ENCODE peak calls at places on chromosomes 13 and 19, in seven cellular contexts. V is tibial nerve; K is A549; B is CD8-positive, alpha-beta T cell; X is cardiac muscle cell; C is pancreas; I is IMR-90. H is an unnamed sample. For H3K4me1, the result is how much of the 10 kb centered on the place peaks cover.

GRCh38 chr13:37510441-37510840 is 88.1 kb downstream of the POSTN start:
- DNase-seq in I (no peak), V (no peak), B (no peak), C (no peak), X (no peak), K (no peak), H (no peak)

GRCh38 chr19:40193587-40193849 is 2.3 kb downstream of the MAP3K10 start:
- DNase-seq in C (no peak), X (no peak), B (no peak), I (peak), K (no peak), V (no peak), H (no peak)

GRCh38 chr13:30618938-30619289 is 1.2 kb downstream of the USPL1 start:
- DNase-seq in I (no peak), C (no peak), V (no peak), K (no peak), B (no peak), X (no peak), H (no peak)

GRCh38 chr13:110981379-110981778 is 66.5 kb upstream of the ANKRD10 start:
- DNase-seq in X (no peak), K (no peak), I (no peak), B (no peak), C (no peak), V (no peak), H (no peak)

GRCh38 chr19:40542197-40542859 is 34.3 kb upstream of the SHKBP1 start:
- DNase-seq in K (no peak), I (peak), V (no peak), X (no peak), C (peak), B (no peak), H (peak)

GRCh38 chr19:55175117-55175867 is 4.8 kb downstream of the SYT5 start:
- DNase-seq in B (no peak), K (no peak), X (no peak), I (no peak), C (no peak), V (no peak), H (no peak)

GRCh38 chr19:45154064-45154827 is 6.5 kb downstream of the NKPD1 start:
- DNase-seq in K (peak), B (no peak), V (no peak), C (peak), X (no peak), I (peak), H (no peak)

GRCh38 chr19:48290923-48291700 is 21.2 kb downstream of the ZNF114 start:
- DNase-seq in K (peak), C (peak), I (peak), V (peak), B (peak), X (peak), H (peak)

GRCh38 chr19:35612559-35613321 is at the start of gene HAUS5:
- DNase-seq in K (peak), V (peak), B (peak), C (peak), I (peak), X (peak), H (peak)

GRCh38 chr13:45365558-45365885 is 24.5 kb upstream of the TPT1 start:
- DNase-seq in X (no peak), K (no peak), V (no peak), I (no peak), C (no peak), B (no peak), H (no peak)

GRCh38 chr13:40120781-40121180 is 465.3 kb downstream of the COG6 start:
- DNase-seq in B (no peak), C (no peak), X (no peak), K (no peak), I (no peak), V (no peak), H (no peak)

GRCh38 chr13:113084094-113084942 is 21.3 kb upstream of the F7 start:
- DNase-seq in X (no peak), V (no peak), I (no peak), C (no peak), B (no peak), K (no peak), H (no peak)

GRCh38 chr19:6611441-6611852 is 20.5 kb upstream of the CD70 start:
- DNase-seq in V (no peak), C (no peak), X (no peak), I (no peak), K (no peak), B (no peak), H (no peak)

GRCh38 chr13:18960637-18961227 is 220.9 kb downstream of the TUBA3C start:
- DNase-seq in V (no peak), K (no peak), I (no peak), C (no peak), X (no peak), B (no peak), H (no peak)

GRCh38 chr13:50691176-50691681 is 152.3 kb downstream of the DLEU7 start:
- DNase-seq in C (no peak), B (no peak), I (no peak), X (peak), V (no peak), K (no peak), H (no peak)

GRCh38 chr13:47327856-47328255 is 431.0 kb upstream of the HTR2A start:
- DNase-seq in I (no peak), X (no peak), B (no peak), C (no peak), K (no peak), V (no peak), H (no peak)

GRCh38 chr13:95494082-95494681 is 58.3 kb upstream of the CLDN10 start:
- DNase-seq in I (peak), X (peak), B (no peak), V (peak), C (no peak), K (peak), H (no peak)

GRCh38 chr13:97437729-97438128 is 3.8 kb downstream of the RAP2A start:
- DNase-seq in X (no peak), V (no peak), I (no peak), C (no peak), K (no peak), B (no peak), H (no peak)

GRCh38 chr19:870314-870713 is 10.8 kb downstream of the CFD start:
- DNase-seq in X (no peak), K (no peak), C (no peak), I (no peak), V (no peak), B (no peak), H (no peak)
- H3K27ac ChIP-seq in X (no peak), K (peak), C (no peak), I (peak), V (peak), B (no peak), H (peak)

DNA sequence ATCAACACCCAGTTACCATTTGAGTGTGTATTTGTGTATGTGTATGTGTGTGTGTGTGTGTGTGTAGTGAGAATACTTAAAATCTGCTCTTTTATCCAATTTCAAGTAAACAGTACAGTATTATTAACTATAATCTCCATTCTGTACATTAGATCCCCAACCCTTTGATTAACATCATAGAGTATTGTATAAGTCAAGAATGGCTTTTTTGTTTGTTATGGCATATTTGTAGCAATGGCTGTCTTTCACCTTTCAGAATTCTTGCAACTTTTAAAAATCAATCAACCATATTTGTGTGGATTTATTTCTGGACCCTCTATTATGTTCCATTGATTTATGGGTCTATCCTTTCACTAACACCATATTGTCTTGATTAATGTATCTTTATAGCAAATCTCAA is 779.3 kb upstream of the MIR17HG start:
- DNase-seq in K (no peak), B (no peak), X (no peak), I (no peak), C (no peak), V (no peak), H (no peak)
- H3K4me1 ChIP-seq in K (under half), B (under half), X (under half), I (under half), C (under half), V (under half), H (under half)

DNA sequence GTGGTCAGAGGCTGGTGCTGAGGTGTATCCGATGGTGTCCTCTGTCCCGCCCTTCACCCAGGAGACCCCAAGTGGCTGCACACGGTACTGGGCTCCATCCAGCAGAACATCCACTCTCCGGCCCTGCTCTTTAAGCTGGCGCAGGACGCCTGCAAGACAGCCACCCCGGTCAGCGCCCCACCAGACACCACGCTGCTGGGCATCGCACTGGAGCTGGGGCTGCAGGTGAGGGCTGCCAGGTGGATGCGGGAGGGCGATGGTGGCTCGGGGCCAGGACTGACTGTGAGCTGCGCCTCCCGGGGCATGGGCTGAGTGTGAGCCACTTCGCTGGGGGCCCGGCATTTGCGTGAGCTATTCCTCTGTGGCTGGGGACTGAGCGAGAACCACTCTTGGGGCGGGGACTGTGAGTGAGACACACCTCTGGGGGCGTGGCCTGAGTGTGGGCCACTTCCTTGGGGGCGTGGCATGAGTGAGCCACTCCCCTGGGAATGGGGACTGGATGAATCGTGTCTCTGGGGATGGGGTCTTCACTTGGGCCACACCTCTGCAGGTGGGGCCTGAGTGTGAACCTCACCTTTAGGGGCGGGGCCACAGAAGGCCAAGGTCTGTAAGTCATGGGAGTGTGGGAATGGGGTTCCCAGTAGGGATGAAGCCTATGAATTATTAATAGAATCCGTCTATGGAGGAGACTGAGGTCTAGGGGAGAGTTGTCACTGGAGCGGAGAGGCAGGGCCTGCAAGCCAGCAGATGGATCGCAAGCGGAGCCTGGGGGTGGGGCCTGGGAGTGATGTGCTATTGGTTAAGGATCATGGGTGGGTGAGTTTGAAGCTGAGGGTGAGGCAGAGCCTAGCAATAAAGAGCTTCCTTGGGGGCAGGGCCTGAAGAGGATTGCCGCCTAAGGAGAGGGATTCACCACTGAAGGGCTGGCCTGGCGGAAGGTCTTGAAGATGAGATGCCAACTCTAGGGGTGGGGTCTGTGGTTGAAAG is 30.5 kb downstream of the ZSWIM4 start:
- DNase-seq in X (peak), B (no peak), V (no peak), C (peak), I (no peak), K (peak), H (no peak)
- TF ChIP-seq CTCF in X (no peak), B (no peak), V (no peak), C (no peak), I (peak), K (no peak), H (no peak)

DNA sequence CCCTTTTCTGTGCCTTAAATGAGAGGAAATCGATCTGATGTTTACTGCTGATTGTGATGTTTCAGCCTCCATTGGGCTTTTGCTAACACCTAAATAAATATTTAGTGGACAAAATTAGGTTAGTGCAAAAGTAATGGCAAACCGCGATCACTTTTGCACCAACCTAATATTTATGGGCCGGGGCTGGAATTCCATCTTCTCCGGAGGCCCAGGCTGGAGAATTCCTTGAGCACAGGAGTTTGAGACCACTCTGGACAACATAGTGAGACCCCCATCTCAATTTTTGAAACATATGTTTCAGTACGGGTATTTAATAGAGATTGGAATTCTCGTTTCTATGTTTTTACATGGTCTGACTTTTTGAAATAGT is 603 bp downstream of the ZNF880 start:
- DNase-seq in K (no peak), B (no peak), I (no peak), V (no peak), C (no peak), X (no peak), H (no peak)
- H3K27ac ChIP-seq in K (no peak), B (peak), I (peak), V (peak), C (peak), X (peak), H (peak)

GRCh38 chr19:1357695-1358094 is 26.0 kb upstream of the NDUFS7 start:
- DNase-seq in C (no peak), V (no peak), B (no peak), X (no peak), K (no peak), I (no peak), H (no peak)
- H3K4me1 ChIP-seq in C (under half), V (half or more), B (under half), X (under half), K (under half), I (under half), H (half or more)

GRCh38 chr19:27744926-27745844 is 1467.8 kb downstream of the UQCRFS1 start:
- DNase-seq in V (no peak), K (no peak), X (no peak), I (no peak), C (no peak), B (no peak), H (no peak)

GRCh38 chr19:27748551-27749152 is 1464.3 kb downstream of the UQCRFS1 start:
- DNase-seq in B (no peak), C (no peak), I (peak), X (no peak), K (no peak), V (no peak), H (no peak)

GRCh38 chr19:27745978-27746542 is 1466.9 kb downstream of the UQCRFS1 start:
- DNase-seq in I (no peak), K (no peak), V (no peak), X (no peak), B (no peak), C (no peak), H (no peak)

GRCh38 chr19:27750697-27751391 is 1462.1 kb downstream of the UQCRFS1 start:
- DNase-seq in B (no peak), I (no peak), C (no peak), V (no peak), K (no peak), X (no peak), H (no peak)

GRCh38 chr19:27746691-27747380 is 1466.1 kb downstream of the UQCRFS1 start:
- DNase-seq in C (no peak), K (peak), V (no peak), X (peak), B (no peak), I (peak), H (peak)
- TF ChIP-seq CTCF in C (no peak), K (no peak), V (no peak), X (peak), B (no peak), I (no peak), H (peak)

GRCh38 chr19:34269489-34269888 is 15.1 kb downstream of the GARRE1 start:
- DNase-seq in K (no peak), C (no peak), B (no peak), I (no peak), V (no peak), X (no peak), H (no peak)

GRCh38 chr19:34265221-34265650 is 10.9 kb downstream of the GARRE1 start:
- DNase-seq in X (no peak), I (no peak), V (no peak), B (no peak), C (peak), K (no peak), H (peak)

GRCh38 chr19:34273121-34273845 is 18.9 kb downstream of the GARRE1 start:
- DNase-seq in X (no peak), B (no peak), K (no peak), C (no peak), V (no peak), I (no peak), H (no peak)

GRCh38 chr19:34269968-34270621 is 15.7 kb downstream of the GARRE1 start:
- DNase-seq in V (peak), I (peak), K (peak), X (no peak), C (peak), B (peak), H (peak)

GRCh38 chr19:34269081-34269480 is 14.7 kb downstream of the GARRE1 start:
- DNase-seq in I (no peak), X (no peak), C (peak), V (no peak), B (no peak), K (no peak), H (no peak)
- H3K27ac ChIP-seq in I (peak), X (peak), C (peak), V (no peak), B (no peak), K (no peak), H (peak)